ENCODE peak calls at places on chromosomes 7 and 10, in six cellular contexts. W is fibroblast of villous mesenchyme, X is A549, D is posterior cingulate gyrus, T is nephron progenitor cell, R is GM13976. Q is an unnamed sample.

GRCh38 chr10:35007858-35008301 is 82.3 kb downstream of the CUL2 start:
- DNase-seq in X (no peak), R (no peak), T (no peak), W (peak; percentile 44), D (no peak), Q (no peak)

GRCh38 chr10:68598978-68599753 is 39.0 kb downstream of the TET1 start:
- DNase-seq in D (peak; percentile 34), R (no peak), X (no peak), W (peak; percentile 98), T (peak; percentile 25), Q (peak; percentile 17)

GRCh38 chr10:21191512-21191911 is 294.4 kb upstream of the NEBL start:
- DNase-seq in W (no peak), R (no peak), T (no peak), D (no peak), X (no peak), Q (no peak)

GRCh38 chr10:24858244-24858907 is 94.0 kb downstream of the PRTFDC1 start:
- DNase-seq in X (no peak), W (peak; percentile 36), T (peak; percentile 11), R (no peak), D (no peak), Q (peak; percentile 79)

GRCh38 chr7:22952306-22953011 is 61.5 kb downstream of the HYCC1 start:
- DNase-seq in W (no peak), D (no peak), R (no peak), T (no peak), X (no peak), Q (no peak)

GRCh38 chr7:101935521-101936141 is 118.2 kb downstream of the CUX1 start:
- DNase-seq in X (no peak), R (peak; percentile 11), D (no peak), W (no peak), T (no peak), Q (peak; percentile 20)

GRCh38 chr7:86942995-86943394 is 116.5 kb downstream of the ELAPOR2 start:
- DNase-seq in W (no peak), D (no peak), R (no peak), X (no peak), T (no peak), Q (no peak)

GRCh38 chr10:29784175-29784773 is 149.5 kb upstream of the SVIL start:
- DNase-seq in D (no peak), X (peak; percentile 96), W (peak; percentile 99), R (no peak), T (no peak), Q (peak; percentile 100)

GRCh38 chr7:117281562-117281961 is 41.3 kb downstream of the WNT2 start:
- DNase-seq in R (no peak), D (no peak), T (no peak), X (no peak), W (no peak), Q (no peak)

GRCh38 chr10:122252805-122253204 is 18.3 kb upstream of the BTBD16 start:
- DNase-seq in T (peak; percentile 22), X (no peak), R (no peak), W (no peak), D (no peak), Q (no peak)

GRCh38 chr7:69211739-69212138 is 386.5 kb upstream of the AUTS2 start:
- DNase-seq in X (peak; percentile 30), T (no peak), W (no peak), R (no peak), D (no peak), Q (no peak)

Q was measured in fibroblast of gingiva.